ENCODE peak calls at places on chromosome 20, in six cellular contexts. N is mucosa of descending colon, R is HFF-Myc, G is HEK293T, V is uterus, F is upper lobe of right lung. E is an unnamed sample.

GRCh38 chr20:11569163-11569562 is 348.5 kb upstream of the BTBD3 start:
- DNase-seq in V (no peak), N (no peak), F (no peak), G (no peak), R (no peak), E (no peak)

GRCh38 chr20:18176318-18176785 is 38.7 kb downstream of the KAT14 start:
- DNase-seq in V (no peak), F (no peak), N (no peak), G (no peak), R (no peak), E (no peak)

GRCh38 chr20:7736336-7736735 is 203.9 kb downstream of the HAO1 start:
- DNase-seq in G (no peak), V (no peak), F (no peak), N (no peak), R (no peak), E (peak)

GRCh38 chr20:62104791-62105345 is 17.4 kb upstream of the LSM14B start:
- DNase-seq in F (no peak), R (no peak), V (peak), N (no peak), G (no peak), E (no peak)

GRCh38 chr20:61924211-61924857 is 141.3 kb downstream of the TAF4 start:
- DNase-seq in F (peak), V (no peak), R (no peak), N (no peak), G (no peak), E (no peak)

GRCh38 chr20:226958-227357 is at the start of gene DEFB129:
- DNase-seq in G (no peak), V (no peak), R (no peak), F (no peak), N (no peak), E (no peak)

GRCh38 chr20:35490736-35491181 is 35.4 kb downstream of the CEP250 start:
- DNase-seq in V (no peak), G (no peak), R (no peak), F (no peak), N (peak), E (no peak)

GRCh38 chr20:959996-960615 is 42.0 kb downstream of the RSPO4 start:
- DNase-seq in N (no peak), F (no peak), V (no peak), G (no peak), R (no peak), E (no peak)

GRCh38 chr20:11716239-11716944 is 201.3 kb upstream of the BTBD3 start:
- DNase-seq in G (peak), N (no peak), R (peak), F (no peak), V (no peak), E (no peak)

GRCh38 chr20:38658879-38659612 is 57.4 kb downstream of the ARHGAP40 start:
- DNase-seq in V (no peak), N (peak), G (peak), R (no peak), F (no peak), E (no peak)

GRCh38 chr20:53660947-53661381 is 67.3 kb upstream of the ZNF217 start:
- DNase-seq in V (no peak), G (no peak), F (no peak), N (no peak), R (no peak), E (no peak)

GRCh38 chr20:61556116-61556515 is 304.1 kb downstream of the CDH4 start:
- DNase-seq in F (no peak), V (no peak), N (no peak), G (no peak), R (no peak), E (no peak)

GRCh38 chr20:15642099-15642498 is 931.1 kb downstream of the KIF16B start:
- DNase-seq in F (no peak), G (no peak), V (no peak), R (no peak), N (no peak), E (no peak)

GRCh38 chr20:51830538-51830937 is 28.2 kb upstream of the SALL4 start:
- DNase-seq in N (no peak), G (no peak), F (no peak), R (no peak), V (no peak), E (no peak)

GRCh38 chr20:13338999-13339411 is 117.9 kb downstream of the ISM1 start:
- DNase-seq in N (no peak), G (no peak), R (no peak), V (no peak), F (no peak), E (no peak)

GRCh38 chr20:46590453-46590852 is 40.0 kb upstream of the OCSTAMP start:
- DNase-seq in R (no peak), F (no peak), G (no peak), V (no peak), N (no peak), E (no peak)

GRCh38 chr20:10781526-10781925 is 107.7 kb upstream of the JAG1 start:
- DNase-seq in N (no peak), G (no peak), F (no peak), R (no peak), V (no peak), E (no peak)

GRCh38 chr20:24747015-24747712 is 201.9 kb upstream of the CST7 start:
- DNase-seq in G (no peak), R (no peak), V (no peak), N (no peak), F (no peak), E (no peak)

GRCh38 chr20:14264869-14265268 is 72.5 kb downstream of the FLRT3 start:
- DNase-seq in R (peak), G (peak), N (no peak), V (no peak), F (no peak), E (no peak)

GRCh38 chr20:11231742-11232141 is 557.9 kb upstream of the JAG1 start:
- DNase-seq in N (no peak), R (no peak), F (no peak), V (no peak), G (no peak), E (no peak)

GRCh38 chr20:21156266-21156665 is 30.4 kb downstream of the KIZ start:
- DNase-seq in F (no peak), G (no peak), N (no peak), R (no peak), V (no peak), E (no peak)

GRCh38 chr20:18496042-18496441 is 983 bp downstream of the RBBP9 start:
- DNase-seq in G (peak), N (no peak), V (no peak), R (no peak), F (no peak), E (no peak)

GRCh38 chr20:22562620-22563019 is 21.8 kb downstream of the FOXA2 start:
- DNase-seq in N (no peak), F (no peak), V (no peak), G (no peak), R (no peak), E (no peak)

GRCh38 chr20:50915424-50915823 is 15.8 kb downstream of the ADNP start:
- DNase-seq in V (no peak), N (no peak), F (no peak), G (no peak), R (no peak), E (no peak)

GRCh38 chr20:54126809-54127655 is 46.8 kb downstream of the CYP24A1 start:
- DNase-seq in R (no peak), F (no peak), V (no peak), N (no peak), G (no peak), E (no peak)

GRCh38 chr20:35523298-35523888 is 6.1 kb downstream of the C20orf173 start:
- DNase-seq in N (no peak), V (no peak), R (no peak), G (peak), F (no peak), E (no peak)

GRCh38 chr20:4633780-4634179 is 87.9 kb upstream of the PRND start:
- DNase-seq in N (no peak), G (no peak), V (no peak), R (peak), F (no peak), E (peak)

GRCh38 chr20:50491168-50491567 is 19.0 kb upstream of the PTPN1 start:
- DNase-seq in N (no peak), F (no peak), G (no peak), V (no peak), R (no peak), E (no peak)

GRCh38 chr20:48760403-48760889 is 67.4 kb downstream of the PREX1 start:
- DNase-seq in R (no peak), F (no peak), G (no peak), N (no peak), V (no peak), E (peak)

GRCh38 chr20:63568986-63569949 is 4.8 kb downstream of the HELZ2 start:
- DNase-seq in V (no peak), N (no peak), R (no peak), G (no peak), F (no peak), E (no peak)

GRCh38 chr20:39660251-39660650 is 698.1 kb downstream of the DHX35 start:
- DNase-seq in F (no peak), R (no peak), V (no peak), N (no peak), G (no peak), E (peak)

GRCh38 chr20:51752343-51752951 is 15.7 kb downstream of the ATP9A start:
- DNase-seq in N (no peak), G (no peak), F (no peak), R (peak), V (no peak), E (peak)

GRCh38 chr20:10672579-10673127 is 1.1 kb downstream of the JAG1 start:
- DNase-seq in F (peak), N (peak), R (no peak), G (no peak), V (peak), E (no peak)

E was measured in pulmonary artery endothelial cell.